ENCODE peak calls at places on chromosomes 7 and 10, in seven cellular contexts. O, Z, L, C, D, G and X are unnamed samples.

GRCh38 chr7:131530137-131530536 is 26.3 kb downstream of the PODXL start:
- DNase-seq in O (no peak), Z (no peak), L (no peak), C (no peak), D (no peak), G (no peak), X (no peak)

GRCh38 chr10:118498623-118499022 is 96.8 kb downstream of the PRLHR start:
- DNase-seq in O (no peak), Z (no peak), L (no peak), C (no peak), D (no peak), G (no peak), X (no peak)

GRCh38 chr10:92839191-92840085 is 8.9 kb upstream of the EXOC6 start:
- DNase-seq in O (no peak), Z (peak; percentile 85), L (peak; percentile 59), C (peak; percentile 86), D (peak; percentile 70), G (no peak), X (no peak)

GRCh38 chr10:110610308-110610774 is 33.8 kb upstream of the RBM20 start:
- DNase-seq in O (peak; percentile 92), Z (peak; percentile 55), L (peak; percentile 76), C (peak; percentile 78), D (peak; percentile 30), G (peak; percentile 49), X (no peak)

GRCh38 chr10:22002531-22003110 is 909 bp downstream of the DNAJC1 start:
- DNase-seq in O (peak; percentile 40), Z (peak; percentile 27), L (peak; percentile 29), C (peak; percentile 23), D (peak; percentile 69), G (no peak), X (no peak)

GRCh38 chr10:71486465-71487114 is 89.9 kb downstream of the CDH23 start:
- DNase-seq in O (no peak), Z (peak; percentile 62), L (peak; percentile 42), C (peak; percentile 30), D (peak; percentile 28), G (peak; percentile 36), X (no peak)

GRCh38 chr10:125057158-125058001 is 103.0 kb downstream of the CTBP2 start:
- DNase-seq in O (no peak), Z (peak; percentile 59), L (peak; percentile 20), C (peak; percentile 40), D (peak; percentile 94), G (no peak), X (no peak)

GRCh38 chr10:29409241-29410051 is 120.6 kb downstream of the LYZL1 start:
- DNase-seq in O (no peak), Z (peak; percentile 78), L (no peak), C (peak; percentile 85), D (peak; percentile 74), G (peak; percentile 43), X (peak; percentile 40)

GRCh38 chr10:56135806-56136205 is 225.3 kb downstream of the ZWINT start:
- DNase-seq in O (no peak), Z (no peak), L (no peak), C (no peak), D (no peak), G (no peak), X (no peak)

GRCh38 chr7:156753630-156754029 is 113.1 kb downstream of the RNF32 start:
- DNase-seq in O (no peak), Z (no peak), L (no peak), C (no peak), D (no peak), G (no peak), X (no peak)
- TF ChIP-seq CTCF in O (no peak), Z (no peak), L (peak; percentile 12), C (no peak), D (no peak), G (peak; percentile 45), X (no peak)

GRCh38 chr10:127993281-127993680 is 86.4 kb downstream of the PTPRE start:
- DNase-seq in O (no peak), Z (no peak), L (no peak), C (no peak), D (no peak), G (no peak), X (no peak)

GRCh38 chr10:127992376-127992775 is 85.5 kb downstream of the PTPRE start:
- DNase-seq in O (no peak), Z (no peak), L (no peak), C (no peak), D (no peak), G (no peak), X (no peak)

GRCh38 chr10:127990846-127991542 is 84.1 kb downstream of the PTPRE start:
- DNase-seq in O (peak; percentile 87), Z (no peak), L (no peak), C (peak; percentile 90), D (peak; percentile 98), G (peak; percentile 65), X (no peak)

GRCh38 chr10:127989481-127989964 is 82.6 kb downstream of the PTPRE start:
- DNase-seq in O (no peak), Z (no peak), L (no peak), C (peak; percentile 19), D (peak; percentile 68), G (no peak), X (peak; percentile 53)

DNA sequence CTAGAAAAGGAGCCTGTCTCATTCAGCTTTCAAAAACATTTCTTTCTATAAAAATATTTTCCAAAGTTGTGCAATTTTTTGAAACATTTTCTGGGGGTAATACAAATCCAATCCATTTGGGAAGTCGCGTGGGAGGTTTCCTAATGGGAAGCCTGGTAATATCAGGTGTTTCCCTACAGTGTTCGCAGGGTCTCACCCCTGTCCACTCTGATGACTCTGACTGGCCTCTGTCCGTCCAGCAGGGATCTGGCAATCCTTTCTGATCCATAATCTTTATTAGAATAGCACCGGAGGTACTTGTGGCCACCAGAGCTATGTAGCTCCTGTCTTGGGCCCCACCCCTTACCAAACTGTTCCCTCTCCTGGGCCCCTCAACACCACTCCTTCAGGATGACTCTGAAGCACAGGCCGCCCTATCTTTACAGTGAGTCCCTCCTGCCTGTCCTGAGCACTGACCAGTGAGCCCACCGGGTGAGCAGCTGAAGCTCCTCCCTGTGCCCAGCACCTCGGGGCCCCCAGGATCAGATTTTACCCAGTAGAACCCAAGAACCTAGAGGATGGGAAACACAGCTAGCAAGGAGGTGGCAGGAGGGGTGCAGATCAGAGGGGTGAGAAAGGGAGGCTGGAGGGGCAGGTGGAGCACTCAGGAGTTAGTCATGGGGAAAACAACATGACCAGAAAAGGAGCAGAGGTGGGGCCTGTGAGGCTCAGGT is 84.8 kb downstream of the PTPRE start:
- DNase-seq in O (no peak), Z (no peak), L (no peak), C (no peak), D (peak; percentile 70), G (no peak), X (no peak)
- H3K4me3 ChIP-seq in O (peak overlapping the region; percentile 30), Z (no peak overlapping the region), L (no peak overlapping the region), C (peak overlapping the region; percentile 26), D (no peak overlapping the region), G (peak overlapping the region; percentile 9), X (no peak overlapping the region)

GRCh38 chr7:35599642-35600041 is 95.3 kb downstream of the HERPUD2 start:
- DNase-seq in O (no peak), Z (no peak), L (no peak), C (no peak), D (no peak), G (no peak), X (no peak)

GRCh38 chr7:35588647-35589046 is 106.3 kb downstream of the HERPUD2 start:
- DNase-seq in O (no peak), Z (no peak), L (no peak), C (no peak), D (no peak), G (no peak), X (no peak)

GRCh38 chr7:35596061-35596460 is 98.9 kb downstream of the HERPUD2 start:
- DNase-seq in O (no peak), Z (no peak), L (no peak), C (peak; percentile 93), D (peak; percentile 25), G (no peak), X (no peak)

GRCh38 chr7:35599061-35599460 is 95.9 kb downstream of the HERPUD2 start:
- DNase-seq in O (no peak), Z (no peak), L (no peak), C (no peak), D (no peak), G (no peak), X (no peak)

GRCh38 chr7:35593896-35594295 is 101.0 kb downstream of the HERPUD2 start:
- DNase-seq in O (no peak), Z (no peak), L (peak; percentile 28), C (peak; percentile 44), D (no peak), G (peak; percentile 12), X (no peak)
- TF ChIP-seq CTCF in O (peak; percentile 71), Z (no peak), L (peak; percentile 87), C (peak; percentile 64), D (peak; percentile 30), G (peak; percentile 78), X (peak; percentile 39)

GRCh38 chr10:3668276-3668960 is 116.6 kb downstream of the KLF6 start:
- DNase-seq in O (peak; percentile 94), Z (peak; percentile 36), L (peak; percentile 59), C (peak; percentile 72), D (peak; percentile 91), G (no peak), X (no peak)
- H3K4me3 ChIP-seq in O (peak overlapping the region; percentile 50), Z (no peak overlapping the region), L (peak overlapping the region; percentile 29), C (no peak overlapping the region), D (no peak overlapping the region), G (no peak overlapping the region), X (no peak overlapping the region)